ENCODE peak calls at places on chromosomes 16 and 17, in ten cellular contexts. L, N, Q, K, Y, C, F, I, W and D are unnamed samples.

GRCh38 chr16:600781-601180 is 10.9 kb downstream of the RAB40C start:
- DNase-seq in I (no peak), N (peak; percentile 19), Y (no peak), L (no peak), Q (no peak), K (no peak), F (no peak), C (no peak), W (no peak), D (no peak)

GRCh38 chr16:56203052-56203451 is 11.8 kb downstream of the GNAO1 start:
- DNase-seq in L (peak; percentile 27), Q (no peak), K (no peak), C (no peak), I (no peak), W (peak; percentile 61), N (peak; percentile 25), F (peak; percentile 65), Y (no peak), D (peak; percentile 64)

GRCh38 chr16:11306997-11307638 is 26.0 kb upstream of the PRM1 start:
- DNase-seq in F (no peak), C (peak; percentile 76), K (no peak), I (no peak), Y (no peak), N (peak; percentile 42), L (no peak), Q (no peak), W (no peak), D (no peak)

GRCh38 chr16:31201511-31202401 is 804 bp downstream of the PYCARD start:
- DNase-seq in W (no peak), F (peak; percentile 74), K (peak; percentile 47), Y (no peak), N (peak; percentile 44), C (peak; percentile 42), I (no peak), Q (no peak), L (peak; percentile 28), D (peak; percentile 66)

GRCh38 chr17:1110844-1111598 is 68.8 kb downstream of the ABR start:
- DNase-seq in L (no peak), F (no peak), K (peak; percentile 75), N (peak; percentile 82), Q (peak; percentile 87), Y (peak; percentile 40), C (peak; percentile 94), I (peak; percentile 84), W (peak; percentile 90), D (peak; percentile 75)

GRCh38 chr17:13601776-13602551 is at the start of gene HS3ST3A1:
- DNase-seq in Y (no peak), K (peak; percentile 64), F (no peak), L (no peak), W (no peak), N (peak; percentile 81), C (peak; percentile 28), I (peak; percentile 88), Q (peak; percentile 84), D (peak; percentile 24)

GRCh38 chr16:22065252-22065651 is 27.1 kb upstream of the VWA3A start:
- DNase-seq in L (no peak), Y (no peak), I (no peak), C (no peak), F (no peak), K (no peak), N (no peak), W (no peak), Q (no peak), D (no peak)

GRCh38 chr16:66926171-66926570 is 836 bp upstream of the RRAD start:
- DNase-seq in C (peak; percentile 55), N (no peak), Q (no peak), I (no peak), K (peak; percentile 72), L (no peak), F (no peak), W (no peak), Y (no peak), D (peak; percentile 82)

GRCh38 chr16:2026461-2027023 is at the start of gene NHERF2:
- DNase-seq in Y (no peak), L (no peak), Q (peak; percentile 37), F (no peak), N (peak; percentile 77), W (no peak), K (peak; percentile 74), C (peak; percentile 60), I (no peak), D (peak; percentile 66)

GRCh38 chr17:55432358-55433028 is 10.9 kb upstream of the MMD start:
- DNase-seq in I (peak; percentile 49), Y (no peak), N (no peak), W (no peak), C (no peak), K (no peak), L (no peak), Q (peak; percentile 69), F (no peak), D (no peak)

GRCh38 chr16:65268331-65268730 is 146.5 kb upstream of the CDH11 start:
- DNase-seq in I (peak; percentile 36), Y (no peak), K (no peak), W (no peak), Q (no peak), N (no peak), F (no peak), C (no peak), L (no peak), D (no peak)

GRCh38 chr17:39979021-39979660 is 1.5 kb upstream of the PSMD3 start:
- DNase-seq in N (peak; percentile 63), I (peak; percentile 95), Q (peak; percentile 66), Y (no peak), C (no peak), F (no peak), K (no peak), W (peak; percentile 23), L (no peak), D (no peak)

GRCh38 chr16:24273511-24273910 is 17.4 kb downstream of the CACNG3 start:
- DNase-seq in N (no peak), Q (peak; percentile 62), I (peak; percentile 1), W (peak; percentile 10), F (no peak), L (no peak), C (no peak), Y (no peak), K (no peak), D (no peak)

GRCh38 chr17:3802461-3803307 is 1.7 kb upstream of the ITGAE start:
- DNase-seq in K (no peak), Q (peak; percentile 79), F (no peak), Y (peak; percentile 29), L (no peak), C (peak; percentile 60), N (peak; percentile 43), W (no peak), I (peak; percentile 94), D (peak; percentile 42)

GRCh38 chr17:76801706-76802105 is 63.8 kb downstream of the MFSD11 start:
- DNase-seq in I (no peak), L (no peak), Q (no peak), C (no peak), K (no peak), F (no peak), N (no peak), W (no peak), Y (no peak), D (no peak)

GRCh38 chr16:15059324-15059723 is 3.5 kb upstream of the NTAN1 start:
- DNase-seq in Y (no peak), Q (no peak), L (no peak), W (no peak), N (no peak), C (no peak), F (no peak), I (no peak), K (no peak), D (no peak)

GRCh38 chr16:82037666-82038065 is 2.6 kb downstream of the HSD17B2 start:
- DNase-seq in C (no peak), W (no peak), I (no peak), Q (no peak), K (no peak), N (no peak), F (no peak), L (no peak), Y (no peak), D (no peak)

GRCh38 chr17:82911822-82912221 is 72.0 kb upstream of the ZNF750 start:
- DNase-seq in N (no peak), Q (no peak), L (no peak), K (no peak), Y (no peak), I (no peak), F (no peak), C (peak; percentile 27), W (no peak), D (no peak)

DNA sequence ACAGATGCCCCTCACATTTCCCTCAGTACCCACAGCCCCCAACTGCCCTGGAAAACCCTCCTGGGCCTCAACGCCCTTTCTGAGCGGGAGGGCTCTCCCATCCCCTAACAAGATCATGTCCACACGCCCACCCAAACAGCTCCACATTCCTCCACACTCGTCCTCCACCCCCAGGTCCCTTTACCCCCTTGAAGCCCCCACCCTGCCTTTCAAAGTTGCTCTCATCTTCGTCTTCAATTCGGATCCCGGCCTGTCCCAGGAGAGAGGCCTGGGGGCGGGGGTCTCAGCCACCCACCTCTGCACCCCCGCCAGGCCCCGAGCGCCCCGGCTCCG is 14.3 kb downstream of the HOXB4 start:
- DNase-seq in W (no peak), C (no peak), I (no peak), F (no peak), L (no peak), Y (no peak), Q (no peak), N (no peak), K (no peak), D (no peak)
- H3K4me3 ChIP-seq in W (no peak overlapping the region), C (peak overlapping the region; percentile 30), I (peak overlapping the region; percentile 58), F (no peak overlapping the region), L (no peak overlapping the region), Y (peak overlapping the region; percentile 42), Q (no peak overlapping the region), N (peak overlapping the region; percentile 7), K (no peak overlapping the region), D (peak overlapping the region; percentile 63)

DNA sequence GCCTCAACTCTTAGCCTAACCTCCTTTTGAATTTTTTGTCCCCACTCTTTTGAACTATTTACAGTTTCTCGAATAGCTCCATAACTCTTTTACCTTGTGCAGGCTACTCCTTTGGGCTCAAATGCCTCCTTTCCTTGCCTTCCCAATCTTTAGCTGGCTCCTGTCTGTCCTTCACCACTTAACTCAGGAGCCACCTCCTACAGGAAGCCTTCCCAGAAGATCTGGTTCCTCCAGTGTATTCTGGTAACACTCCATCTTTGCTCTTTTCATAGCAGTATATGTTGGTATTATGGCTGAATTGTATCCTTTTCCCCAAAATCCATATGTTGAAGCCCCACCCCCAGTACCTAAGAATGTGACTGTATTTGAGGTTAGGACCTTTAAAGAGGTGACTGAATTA is 9.0 kb upstream of the GRB2 start:
- DNase-seq in L (no peak), C (no peak), N (no peak), Q (no peak), K (no peak), Y (no peak), I (no peak), F (no peak), W (no peak), D (no peak)
- H3K27ac ChIP-seq in L (no peak overlapping the region), C (no peak overlapping the region), N (no peak overlapping the region), Q (no peak overlapping the region), K (no peak overlapping the region), Y (no peak overlapping the region), I (no peak overlapping the region), F (no peak overlapping the region), W (no peak overlapping the region), D (no peak overlapping the region)

GRCh38 chr16:88976359-88977027 is 514 bp downstream of the CBFA2T3 start:
- DNase-seq in N (no peak), W (no peak), C (no peak), K (no peak), Y (no peak), F (no peak), Q (no peak), L (no peak), I (no peak), D (no peak)
- H3K4me3 ChIP-seq in N (no peak overlapping the region), W (no peak overlapping the region), C (peak overlapping the region; percentile 38), K (no peak overlapping the region), Y (peak overlapping the region; percentile 23), F (no peak overlapping the region), Q (no peak overlapping the region), L (no peak overlapping the region), I (no peak overlapping the region), D (peak overlapping the region; percentile 31)

GRCh38 chr17:9229826-9230201 is 208.5 kb downstream of the NTN1 start:
- DNase-seq in Y (no peak), I (no peak), F (no peak), W (no peak), L (no peak), N (no peak), K (no peak), C (no peak), Q (no peak), D (peak; percentile 26)
- H3K27ac ChIP-seq in Y (no peak overlapping the region), I (no peak overlapping the region), F (no peak overlapping the region), W (no peak overlapping the region), L (no peak overlapping the region), N (no peak overlapping the region), K (no peak overlapping the region), C (no peak overlapping the region), Q (no peak overlapping the region), D (no peak overlapping the region)